ENCODE peak calls at places on chromosome 12, in six cellular contexts. G is naive thymus-derived CD4-positive, alpha-beta T cell; S is hepatocyte; P is stomach; A is tibial artery; J is pancreas. L is an unnamed sample. For H3K36me3, the result is how much of the 10 kb centered on the place peaks cover.

GRCh38 chr12:57522887-57523705 is 472 bp downstream of the MBD6 start:
- DNase-seq in S (peak), J (peak), P (peak), A (peak), G (peak), L (peak)

GRCh38 chr12:131157739-131158138 is 204.0 kb downstream of the ADGRD1 start:
- DNase-seq in S (no peak), G (no peak), J (no peak), A (peak), P (no peak), L (no peak)

GRCh38 chr12:75754698-75755097 is 243.3 kb upstream of the KRR1 start:
- DNase-seq in G (no peak), J (no peak), A (no peak), S (no peak), P (no peak), L (no peak)

GRCh38 chr12:50842637-50843493 is at the start of gene TMPRSS12:
- DNase-seq in S (peak), A (no peak), J (peak), G (no peak), P (no peak), L (peak)

GRCh38 chr12:109786799-109787198 is 46.4 kb downstream of the TRPV4 start:
- DNase-seq in P (no peak), G (no peak), J (no peak), A (no peak), S (no peak), L (no peak)

GRCh38 chr12:79662046-79662811 is 28.5 kb downstream of the PAWR start:
- DNase-seq in A (no peak), S (no peak), P (no peak), G (no peak), J (no peak), L (no peak)

GRCh38 chr12:106918746-106919145 is 37.0 kb upstream of the TMEM263 start:
- DNase-seq in A (no peak), S (peak), P (no peak), G (no peak), J (no peak), L (peak)

GRCh38 chr12:11968516-11968915 is 102.2 kb upstream of the BCL2L14 start:
- DNase-seq in P (no peak), J (no peak), G (no peak), A (no peak), S (no peak), L (no peak)

GRCh38 chr12:18145924-18146323 is 55.9 kb upstream of the RERGL start:
- DNase-seq in S (no peak), J (no peak), G (no peak), A (no peak), P (no peak), L (no peak)

GRCh38 chr12:132189378-132190011 is 45.2 kb downstream of the NOC4L start:
- DNase-seq in P (peak), G (peak), S (peak), A (peak), J (peak), L (peak)

GRCh38 chr12:94180558-94181296 is 32.4 kb downstream of the PLXNC1 start:
- DNase-seq in J (no peak), A (no peak), G (no peak), S (no peak), P (no peak), L (no peak)

GRCh38 chr12:46752396-46752795 is 73.4 kb downstream of the SLC38A4 start:
- DNase-seq in P (no peak), J (no peak), S (no peak), G (no peak), A (no peak), L (no peak)

GRCh38 chr12:32617549-32617948 is 61.6 kb upstream of the DNM1L start:
- DNase-seq in G (no peak), S (no peak), P (no peak), J (no peak), A (no peak), L (no peak)

GRCh38 chr12:72738811-72739210 is 466.6 kb downstream of the TRHDE start:
- DNase-seq in A (no peak), J (no peak), S (no peak), G (no peak), P (no peak), L (no peak)

GRCh38 chr12:77118696-77119095 is 53.3 kb upstream of the E2F7 start:
- DNase-seq in S (no peak), J (no peak), P (no peak), A (no peak), G (no peak), L (no peak)

GRCh38 chr12:104734541-104735075 is 223.5 kb downstream of the SLC41A2 start:
- DNase-seq in A (no peak), G (no peak), P (no peak), J (no peak), S (no peak), L (no peak)

GRCh38 chr12:2692156-2692555 is 102.6 kb upstream of the FKBP4 start:
- DNase-seq in G (no peak), A (no peak), P (no peak), J (no peak), S (no peak), L (no peak)

GRCh38 chr12:130998136-130998535 is 44.4 kb downstream of the ADGRD1 start:
- DNase-seq in G (no peak), S (no peak), P (no peak), A (no peak), J (no peak), L (no peak)

GRCh38 chr12:44589697-44590096 is 286.4 kb downstream of the NELL2 start:
- DNase-seq in S (no peak), P (no peak), J (no peak), G (no peak), A (no peak), L (no peak)

GRCh38 chr12:9115731-9116689 is at the start of gene A2M:
- DNase-seq in S (peak), J (no peak), G (no peak), A (no peak), P (no peak), L (no peak)

GRCh38 chr12:115001538-115001937 is 317.6 kb upstream of the TBX3 start:
- DNase-seq in P (no peak), G (no peak), J (no peak), A (no peak), S (no peak), L (no peak)

GRCh38 chr12:51442324-51442723 is 17.7 kb downstream of the SLC4A8 start:
- DNase-seq in A (no peak), P (no peak), G (no peak), J (no peak), S (peak), L (no peak)

GRCh38 chr12:80442426-80443222 is 1.4 kb upstream of the PTPRQ start:
- DNase-seq in J (no peak), P (no peak), G (no peak), A (no peak), S (peak), L (peak)

GRCh38 chr12:105882404-105882803 is 256.4 kb downstream of the NUAK1 start:
- DNase-seq in S (no peak), A (no peak), G (no peak), J (no peak), P (no peak), L (no peak)

GRCh38 chr12:105330938-105331804 is 680 bp downstream of the C12orf75 start:
- DNase-seq in G (peak), S (peak), A (no peak), P (peak), J (peak), L (no peak)

GRCh38 chr12:7497661-7498060 is 5.9 kb downstream of the CD163 start:
- DNase-seq in A (no peak), J (no peak), G (no peak), P (no peak), S (no peak), L (no peak)
- H3K4me3 ChIP-seq in A (peak), J (no peak), G (no peak), P (no peak), S (no peak), L (no peak)

GRCh38 chr12:48659863-48660262 is 22.2 kb downstream of the KANSL2 start:
- DNase-seq in P (no peak), J (no peak), S (no peak), G (no peak), A (no peak), L (no peak)
- H3K36me3 ChIP-seq in P (half or more), J (under half), S (under half), G (half or more), A (half or more), L (under half)

DNA sequence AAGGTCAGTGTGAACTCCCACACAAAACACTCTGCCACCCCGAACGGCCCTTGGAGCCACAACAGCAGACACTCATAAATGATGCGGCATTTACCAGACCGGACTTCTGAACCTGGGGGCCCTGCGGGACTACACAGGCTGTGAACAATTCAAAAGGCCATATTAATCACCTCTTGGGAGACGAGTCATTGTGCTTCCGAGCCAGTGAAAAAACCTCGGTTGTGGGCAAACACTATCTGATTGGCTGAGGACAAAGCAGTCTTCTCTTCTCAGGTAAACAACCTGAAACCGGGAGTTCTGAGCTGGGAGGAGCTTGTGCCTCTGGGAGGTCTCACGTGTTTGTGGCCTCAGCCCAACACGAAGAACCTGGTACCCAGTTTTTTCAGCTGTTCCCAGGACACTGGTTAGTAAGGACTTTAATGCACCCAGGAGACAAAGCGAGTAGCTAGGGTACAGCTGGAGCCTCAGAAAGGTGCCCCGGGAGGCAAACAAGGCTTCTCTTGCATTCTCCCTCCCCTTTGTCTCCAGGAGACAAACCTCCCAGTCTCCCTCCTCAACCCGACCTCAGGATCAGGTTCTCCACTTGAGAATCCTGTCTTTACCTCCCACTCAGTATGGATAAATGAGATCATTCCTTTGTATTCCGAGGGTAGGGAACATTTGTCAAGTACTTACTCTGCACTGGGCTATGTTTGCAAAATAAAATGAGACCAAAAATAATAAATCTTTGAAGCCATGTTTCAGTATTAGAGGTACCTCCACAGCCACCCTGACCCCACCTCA is 35.2 kb downstream of the VWF start:
- DNase-seq in J (no peak), S (peak), G (no peak), A (peak), P (no peak), L (peak)
- H3K4me3 ChIP-seq in J (no peak), S (no peak), G (no peak), A (no peak), P (no peak), L (no peak)

GRCh38 chr12:112252184-112252583 is 126.8 kb downstream of the TRAFD1 start:
- DNase-seq in A (no peak), P (peak), S (peak), J (no peak), G (no peak), L (no peak)
- H3K36me3 ChIP-seq in A (half or more), P (half or more), S (under half), J (under half), G (half or more), L (under half)

GRCh38 chr12:101637936-101638335 is 43.2 kb downstream of the MYBPC1 start:
- DNase-seq in S (no peak), G (no peak), A (no peak), J (no peak), P (no peak), L (no peak)

GRCh38 chr12:101634724-101635123 is 40.0 kb downstream of the MYBPC1 start:
- DNase-seq in A (no peak), J (no peak), G (no peak), P (no peak), S (no peak), L (no peak)
- H3K4me3 ChIP-seq in A (no peak), J (no peak), G (no peak), P (no peak), S (no peak), L (no peak)

GRCh38 chr12:48690990-48691389 is 9.0 kb upstream of the KANSL2 start:
- DNase-seq in J (no peak), S (no peak), A (no peak), P (no peak), G (no peak), L (no peak)
- H3K36me3 ChIP-seq in J (under half), S (under half), A (half or more), P (half or more), G (under half), L (under half)

DNA sequence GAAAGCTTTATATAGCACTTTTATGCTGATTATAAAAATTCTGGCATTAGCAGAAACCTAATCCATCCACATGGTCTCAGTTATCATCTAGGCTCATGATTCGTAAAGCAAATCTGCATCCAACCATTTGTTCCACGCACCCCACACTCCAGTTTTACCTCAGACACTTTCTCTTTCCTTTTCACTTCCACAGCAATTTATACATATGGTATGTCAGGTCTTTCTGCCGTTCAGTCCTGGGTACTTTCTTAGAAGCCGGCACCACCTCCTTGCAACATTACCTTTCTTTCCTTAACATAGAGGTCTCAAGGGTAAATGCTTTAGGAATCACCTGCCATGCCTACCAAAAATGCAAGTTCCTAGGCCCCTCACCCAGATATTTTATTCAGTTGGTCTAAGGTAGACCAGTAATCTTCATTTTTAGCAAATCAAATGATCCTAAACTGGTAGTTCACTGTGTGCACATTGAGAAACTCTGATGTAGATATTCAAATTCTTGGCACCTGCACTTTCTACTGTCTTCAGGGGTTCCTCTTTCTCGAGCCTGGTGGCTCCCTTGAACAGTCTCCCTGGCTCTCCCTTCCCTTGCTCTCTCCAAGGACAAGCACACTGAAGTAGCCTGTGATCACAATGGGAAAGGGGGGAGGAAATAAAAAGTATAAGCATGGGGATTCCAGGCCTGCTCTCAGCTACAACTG is 2.8 kb upstream of the KRAS start:
- DNase-seq in G (no peak), S (no peak), J (no peak), P (no peak), A (no peak), L (no peak)
- H3K4me3 ChIP-seq in G (no peak), S (no peak), J (no peak), P (no peak), A (no peak), L (no peak)

L was measured in Caco-2.